ENCODE peak calls at places on chromosome 14, in ten cellular contexts. A, W, Z, B, C, G, K, J, F and M are unnamed samples.

GRCh38 chr14:52706286-52706685 is 714 bp upstream of the PSMC6 start:
- DNase-seq in C (no peak), G (no peak), B (no peak), A (no peak), K (no peak), Z (peak), W (no peak), J (no peak), F (peak), M (no peak)

GRCh38 chr14:90785474-90785873 is 30.8 kb downstream of the TTC7B start:
- DNase-seq in J (no peak), G (peak), B (no peak), Z (no peak), W (peak), A (peak), F (peak), K (peak), C (no peak), M (peak)

GRCh38 chr14:52910597-52910996 is 40.3 kb downstream of the FERMT2 start:
- DNase-seq in C (no peak), W (no peak), A (no peak), B (no peak), J (no peak), F (no peak), G (no peak), K (no peak), Z (no peak), M (no peak)

GRCh38 chr14:57656853-57657252 is 163.2 kb upstream of the CCDC198 start:
- DNase-seq in A (no peak), K (no peak), B (no peak), F (no peak), W (no peak), Z (no peak), J (no peak), G (no peak), C (no peak), M (no peak)

GRCh38 chr14:104116544-104117340 is 21.6 kb upstream of the KIF26A start:
- DNase-seq in F (no peak), J (peak), W (peak), K (peak), G (peak), B (peak), C (no peak), A (no peak), Z (no peak), M (peak)

GRCh38 chr14:42112108-42112507 is 505.4 kb downstream of the LRFN5 start:
- DNase-seq in F (no peak), J (no peak), Z (peak), G (no peak), C (no peak), W (no peak), A (no peak), K (no peak), B (no peak), M (no peak)

GRCh38 chr14:73633517-73634332 is 11.1 kb upstream of the DNAL1 start:
- DNase-seq in K (no peak), W (peak), J (peak), G (peak), A (no peak), F (peak), C (peak), Z (peak), B (peak), M (peak)

GRCh38 chr14:41295734-41296133 is 310.9 kb upstream of the LRFN5 start:
- DNase-seq in A (no peak), B (no peak), C (no peak), J (no peak), W (no peak), F (no peak), K (no peak), Z (no peak), G (no peak), M (no peak)

GRCh38 chr14:90544971-90545370 is 148.1 kb downstream of the CALM1 start:
- DNase-seq in Z (no peak), W (no peak), C (no peak), G (no peak), F (no peak), A (no peak), B (no peak), K (no peak), J (no peak), M (no peak)

GRCh38 chr14:84084056-84084590 is 1445.8 kb upstream of the FLRT2 start:
- DNase-seq in B (no peak), J (no peak), C (no peak), G (no peak), A (no peak), F (no peak), K (no peak), W (no peak), Z (no peak), M (no peak)

GRCh38 chr14:92323031-92323915 is at the start of gene SLC24A4:
- DNase-seq in Z (no peak), F (peak), C (no peak), B (no peak), A (no peak), K (no peak), J (no peak), W (no peak), G (no peak), M (no peak)

GRCh38 chr14:54177009-54177408 is 219.8 kb upstream of the CDKN3 start:
- DNase-seq in F (no peak), G (no peak), C (no peak), B (no peak), K (no peak), W (no peak), Z (no peak), A (no peak), J (no peak), M (no peak)

GRCh38 chr14:61350427-61350826 is 29.0 kb downstream of the PRKCH start:
- DNase-seq in B (no peak), Z (no peak), K (no peak), W (no peak), A (no peak), J (no peak), G (no peak), F (no peak), C (no peak), M (no peak)

GRCh38 chr14:71629765-71630502 is 302.3 kb upstream of the RGS6 start:
- DNase-seq in J (no peak), W (no peak), Z (peak), K (no peak), F (no peak), G (no peak), A (no peak), B (no peak), C (no peak), M (no peak)

GRCh38 chr14:47044841-47045240 is 393.3 kb upstream of the RPL10L start:
- DNase-seq in K (no peak), A (no peak), F (no peak), J (no peak), W (no peak), C (no peak), G (no peak), Z (no peak), B (no peak), M (no peak)

GRCh38 chr14:73686901-73687300 is 27.3 kb downstream of the PNMA1 start:
- DNase-seq in C (no peak), B (no peak), A (no peak), F (no peak), K (no peak), G (no peak), W (no peak), J (no peak), Z (no peak), M (no peak)

GRCh38 chr14:44505588-44505987 is 1.5 kb downstream of the FSCB start:
- DNase-seq in C (no peak), K (no peak), F (no peak), G (no peak), B (no peak), J (no peak), A (no peak), Z (no peak), W (no peak), M (no peak)

GRCh38 chr14:96039633-96040311 is 610 bp downstream of the C14orf132 start:
- DNase-seq in K (no peak), F (peak), G (no peak), A (no peak), C (no peak), Z (peak), J (no peak), W (peak), B (no peak), M (no peak)

GRCh38 chr14:96040836-96041371 is 1.7 kb downstream of the C14orf132 start:
- DNase-seq in A (no peak), K (no peak), Z (peak), C (no peak), W (no peak), B (no peak), J (no peak), F (no peak), G (no peak), M (no peak)

GRCh38 chr14:96038558-96038919 is 623 bp upstream of the C14orf132 start:
- DNase-seq in F (no peak), A (no peak), C (no peak), Z (no peak), K (peak), W (no peak), J (no peak), B (no peak), G (no peak), M (no peak)

GRCh38 chr14:96037891-96038557 is 1.1 kb upstream of the C14orf132 start:
- DNase-seq in F (peak), G (peak), C (no peak), B (peak), K (peak), J (no peak), Z (no peak), W (peak), A (peak), M (peak)

DNA sequence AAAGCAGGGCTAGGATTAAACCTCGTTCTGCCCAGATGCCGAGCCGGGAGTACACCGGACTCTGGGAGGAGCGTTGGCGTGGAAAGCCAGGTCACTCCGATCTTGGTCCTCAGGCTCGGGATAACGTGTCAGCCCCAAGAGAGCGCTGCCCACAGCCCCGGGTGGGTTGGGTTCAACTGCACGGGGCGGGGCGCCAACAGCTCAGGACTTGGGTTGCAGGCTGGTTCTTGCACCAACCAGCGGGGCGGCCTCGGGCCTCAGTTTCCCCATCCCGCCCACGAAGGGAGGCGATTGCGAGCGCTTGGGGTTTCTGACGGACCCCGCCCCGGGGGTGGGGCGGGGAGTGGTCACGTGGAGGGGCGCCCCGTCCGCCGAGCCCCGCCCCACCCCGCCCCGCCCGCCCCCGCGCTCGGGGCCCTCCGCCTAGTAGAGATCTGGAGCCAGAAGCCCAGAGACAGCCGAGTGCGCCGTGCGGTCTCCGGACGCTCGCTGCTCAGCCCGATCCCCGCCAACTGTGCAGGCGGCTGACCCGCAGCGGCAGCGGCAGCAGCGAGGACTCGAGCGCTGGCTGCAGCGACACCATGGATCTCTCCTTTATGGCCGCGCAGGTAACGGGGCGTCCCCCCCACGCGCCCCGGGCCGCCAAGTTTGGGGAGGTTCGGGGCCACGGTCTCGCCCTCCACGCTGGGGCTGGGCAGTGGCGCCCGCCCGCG is at the start of gene C14orf132:
- DNase-seq in G (peak), C (peak), K (peak), A (no peak), Z (peak), J (peak), F (peak), B (peak), W (peak), M (peak)
- TF ChIP-seq POLR2A in G (peak), C (no peak), K (peak), A (peak), Z (peak), J (peak), F (peak), B (no peak), W (peak), M (no peak)

GRCh38 chr14:75229576-75229922 is 49.1 kb upstream of the FOS start:
- DNase-seq in Z (no peak), K (no peak), C (no peak), A (no peak), B (no peak), W (no peak), F (no peak), G (peak), J (no peak), M (no peak)

GRCh38 chr14:75232597-75232996 is 46.0 kb upstream of the FOS start:
- DNase-seq in G (no peak), C (peak), J (no peak), B (no peak), K (no peak), A (no peak), Z (no peak), W (no peak), F (no peak), M (no peak)

GRCh38 chr14:75226755-75227544 is 50.5 kb upstream of the TMED10 start:
- DNase-seq in A (no peak), F (no peak), W (no peak), G (peak), C (no peak), B (no peak), Z (no peak), J (no peak), K (no peak), M (no peak)

GRCh38 chr14:75231320-75231719 is 47.3 kb upstream of the FOS start:
- DNase-seq in B (no peak), F (no peak), G (no peak), C (no peak), K (no peak), W (no peak), Z (no peak), A (no peak), J (no peak), M (no peak)

DNA sequence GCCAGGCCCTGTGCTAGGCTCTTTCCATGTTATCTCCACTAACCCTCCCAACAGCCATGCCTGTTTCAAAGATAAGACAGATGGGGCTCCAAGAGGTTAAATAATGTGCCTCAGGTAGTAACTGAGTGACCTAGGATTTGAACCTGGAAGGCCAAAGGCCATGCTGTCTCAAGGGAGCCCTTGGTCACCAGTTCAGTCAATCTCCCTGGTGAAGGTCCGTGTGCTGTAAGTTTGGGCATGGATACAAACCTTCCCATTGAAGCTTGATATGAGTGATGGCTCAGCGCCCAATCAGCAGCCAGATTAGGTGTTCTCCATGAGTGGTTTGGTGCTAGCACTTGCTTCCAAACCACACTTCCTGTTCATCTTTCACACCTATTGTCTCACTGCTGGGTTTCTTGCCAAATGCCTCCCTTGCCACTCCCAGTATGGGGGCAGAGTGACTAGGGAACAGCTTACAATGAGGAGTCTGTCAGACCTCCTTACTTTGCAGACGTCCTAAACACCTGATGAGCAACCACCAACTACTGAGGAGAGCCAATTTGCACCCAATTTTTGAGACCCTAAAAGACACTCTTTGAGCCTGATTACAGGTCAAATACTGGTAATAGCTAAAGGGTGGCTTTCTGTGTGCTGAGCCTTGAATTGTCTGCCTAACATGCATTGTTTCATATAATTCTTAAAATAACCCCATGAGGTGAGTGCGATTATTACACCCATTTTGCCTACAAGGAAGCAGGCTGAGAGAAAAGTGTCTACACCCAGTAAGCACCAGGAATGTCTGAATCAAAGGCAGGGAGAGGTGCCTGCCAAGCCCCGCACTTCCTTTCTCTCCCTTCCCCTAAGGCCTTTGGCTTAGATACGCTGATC is 48.5 kb upstream of the FOS start:
- DNase-seq in W (no peak), C (peak), F (peak), K (peak), Z (peak), J (no peak), B (no peak), A (no peak), G (peak), M (no peak)
- TF ChIP-seq CTCF in W (no peak), C (no peak), F (no peak), K (no peak), Z (no peak), J (peak), B (peak), A (no peak), G (peak), M (no peak)

DNA sequence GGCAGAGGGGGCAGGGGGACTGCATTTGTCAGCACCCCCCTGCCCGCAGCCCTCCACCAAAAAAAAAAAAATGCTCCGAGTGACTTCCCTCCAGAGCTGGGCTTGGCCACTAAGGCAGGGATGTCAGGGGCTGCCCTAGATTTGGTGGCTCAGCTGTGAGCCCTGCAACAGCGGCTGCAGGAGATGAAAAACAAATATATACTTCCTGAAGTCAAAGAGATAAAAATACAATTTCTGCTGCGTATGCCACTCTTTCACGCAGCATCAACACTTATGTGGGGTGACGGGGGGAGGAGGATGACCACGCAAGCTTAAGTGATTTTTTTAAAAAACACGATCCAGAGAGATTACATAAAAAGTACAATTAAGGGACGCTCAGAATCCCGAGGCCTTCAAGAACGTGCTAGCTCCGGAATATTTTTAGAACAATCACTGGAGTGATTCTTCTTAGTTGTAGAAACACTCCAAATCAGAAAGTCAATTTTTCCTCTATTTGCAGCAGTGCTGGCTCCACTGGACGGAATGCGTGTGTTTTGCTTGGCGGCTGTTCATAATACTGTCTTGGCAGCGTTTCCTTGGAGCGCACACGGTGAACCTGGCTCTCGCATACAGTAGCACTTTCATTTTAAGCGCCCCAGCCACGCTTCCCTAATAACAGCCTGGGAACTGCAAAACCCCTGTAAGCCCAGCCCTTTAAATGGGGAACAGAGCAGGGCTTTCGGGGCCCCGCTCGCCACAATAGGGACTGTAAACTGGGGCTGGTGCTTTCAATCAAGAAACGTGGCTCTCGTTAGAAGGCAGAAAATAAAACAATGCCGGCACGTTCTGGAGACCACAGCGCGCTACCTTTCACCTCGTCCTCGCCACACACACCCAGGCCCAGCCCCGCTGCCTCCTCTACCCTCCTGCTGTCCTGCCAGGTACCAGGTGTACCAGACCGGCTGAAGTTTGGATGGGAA is 80.1 kb downstream of the BCL11B start:
- DNase-seq in A (no peak), G (peak), J (peak), B (no peak), Z (peak), F (no peak), C (peak), W (peak), K (no peak), M (no peak)
- TF ChIP-seq POLR2A in A (no peak), G (no peak), J (no peak), B (no peak), Z (no peak), F (no peak), C (no peak), W (no peak), K (no peak), M (no peak)

GRCh38 chr14:102588821-102589220 is 3.6 kb upstream of the RCOR1 start:
- DNase-seq in K (no peak), G (no peak), A (no peak), Z (no peak), W (no peak), F (no peak), C (no peak), J (no peak), B (no peak), M (no peak)

GRCh38 chr14:102589761-102590290 is 2.6 kb upstream of the RCOR1 start:
- DNase-seq in K (no peak), C (no peak), W (peak), F (no peak), J (no peak), G (no peak), Z (no peak), A (no peak), B (no peak), M (no peak)

GRCh38 chr14:102583726-102584125 is 8.7 kb upstream of the RCOR1 start:
- DNase-seq in A (no peak), K (no peak), Z (no peak), G (no peak), W (no peak), C (no peak), J (no peak), B (no peak), F (no peak), M (no peak)

GRCh38 chr14:102584871-102585869 is 7.3 kb upstream of the RCOR1 start:
- DNase-seq in J (no peak), A (no peak), F (peak), C (no peak), B (no peak), W (no peak), Z (no peak), K (no peak), G (peak), M (no peak)

DNA sequence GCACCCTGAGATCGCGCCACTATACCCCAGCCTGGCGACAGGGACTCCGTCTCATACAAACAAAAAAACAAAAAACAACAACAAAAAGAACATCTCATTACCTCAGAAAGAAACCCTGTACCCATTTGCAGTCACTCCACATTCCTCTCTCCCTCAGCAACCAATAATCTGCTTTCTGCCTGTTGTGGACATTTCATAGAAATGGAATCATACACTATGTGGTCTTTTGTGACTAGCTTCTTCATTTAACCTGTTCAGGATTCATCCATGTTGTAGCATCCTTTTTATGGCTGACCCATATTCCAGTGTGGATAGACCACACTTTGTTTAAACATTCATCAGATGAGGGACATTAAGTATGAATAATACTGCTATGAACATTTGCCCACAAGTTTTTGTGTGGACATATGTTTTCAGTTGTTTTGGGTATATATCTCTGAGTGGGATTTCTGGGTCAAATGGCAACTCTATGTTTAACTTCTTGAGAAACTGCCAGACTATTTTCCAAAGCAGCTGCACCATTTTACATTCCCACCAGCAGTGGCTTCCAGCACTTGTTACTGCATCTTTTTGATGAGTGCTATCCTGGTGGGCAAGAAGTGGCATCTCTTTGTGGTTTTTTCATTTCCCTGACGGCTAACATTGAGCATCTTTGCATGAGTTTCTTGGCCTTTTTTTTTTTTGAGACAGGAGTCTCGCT is 5.9 kb upstream of the RCOR1 start:
- DNase-seq in C (no peak), W (no peak), K (no peak), G (no peak), B (no peak), Z (peak), A (no peak), F (no peak), J (no peak), M (no peak)
- TF ChIP-seq CTCF in C (no peak), W (no peak), K (no peak), G (no peak), B (no peak), Z (peak), A (no peak), F (no peak), J (no peak), M (no peak)